ENCODE peak calls at places on chromosome X, in ten cellular contexts. One of them, this sample, is unnamed.

GRCh38 chrX:29155286-29155685 is 568.0 kb downstream of the IL1RAPL1 start:
- DNase-seq in left ventricle myocardium inferior: no peak
- DNase-seq in fibroblast of mammary gland: no peak
- DNase-seq in ELR: no peak
- DNase-seq in pancreas: no peak
- DNase-seq in CD8-positive, alpha-beta memory T cell: no peak
- DNase-seq in mammary epithelial cell: no peak
- DNase-seq in NCI-H2081: no peak
- DNase-seq in omental fat pad: no peak
- DNase-seq in HepG2: no peak
- DNase-seq in this sample: no peak

GRCh38 chrX:106706466-106706865 is 20.0 kb upstream of the RNF128 start:
- DNase-seq in left ventricle myocardium inferior: no peak
- DNase-seq in fibroblast of mammary gland: no peak
- DNase-seq in ELR: no peak
- DNase-seq in pancreas: no peak
- DNase-seq in CD8-positive, alpha-beta memory T cell: no peak
- DNase-seq in mammary epithelial cell: no peak
- DNase-seq in NCI-H2081: no peak
- DNase-seq in omental fat pad: no peak
- DNase-seq in HepG2: no peak
- DNase-seq in this sample: no peak

GRCh38 chrX:84188320-84188834 is 378 bp upstream of the RPS6KA6 start:
- DNase-seq in left ventricle myocardium inferior: peak
- DNase-seq in fibroblast of mammary gland: peak
- DNase-seq in ELR: peak
- DNase-seq in pancreas: peak
- DNase-seq in CD8-positive, alpha-beta memory T cell: no peak
- DNase-seq in mammary epithelial cell: peak
- DNase-seq in NCI-H2081: peak
- DNase-seq in omental fat pad: peak
- DNase-seq in HepG2: no peak
- DNase-seq in this sample: peak

GRCh38 chrX:114717921-114718320 is 134.0 kb downstream of the HTR2C start:
- DNase-seq in left ventricle myocardium inferior: no peak
- DNase-seq in fibroblast of mammary gland: no peak
- DNase-seq in ELR: no peak
- DNase-seq in pancreas: no peak
- DNase-seq in CD8-positive, alpha-beta memory T cell: no peak
- DNase-seq in mammary epithelial cell: no peak
- DNase-seq in NCI-H2081: no peak
- DNase-seq in omental fat pad: no peak
- DNase-seq in HepG2: no peak
- DNase-seq in this sample: no peak

GRCh38 chrX:27679281-27679680 is 89.1 kb downstream of the DCAF8L2 start:
- DNase-seq in left ventricle myocardium inferior: no peak
- DNase-seq in fibroblast of mammary gland: peak
- DNase-seq in ELR: no peak
- DNase-seq in pancreas: no peak
- DNase-seq in CD8-positive, alpha-beta memory T cell: no peak
- DNase-seq in mammary epithelial cell: peak
- DNase-seq in NCI-H2081: no peak
- DNase-seq in omental fat pad: no peak
- DNase-seq in HepG2: no peak
- DNase-seq in this sample: no peak

GRCh38 chrX:29496636-29497180 is 718.7 kb upstream of the MAGEB2 start:
- DNase-seq in left ventricle myocardium inferior: no peak
- DNase-seq in fibroblast of mammary gland: no peak
- DNase-seq in ELR: no peak
- DNase-seq in pancreas: no peak
- DNase-seq in CD8-positive, alpha-beta memory T cell: no peak
- DNase-seq in mammary epithelial cell: no peak
- DNase-seq in NCI-H2081: no peak
- DNase-seq in omental fat pad: no peak
- DNase-seq in HepG2: no peak
- DNase-seq in this sample: no peak

GRCh38 chrX:47097018-47097417 is 18.8 kb downstream of the RGN start:
- DNase-seq in left ventricle myocardium inferior: no peak
- DNase-seq in fibroblast of mammary gland: no peak
- DNase-seq in ELR: no peak
- DNase-seq in pancreas: no peak
- DNase-seq in CD8-positive, alpha-beta memory T cell: no peak
- DNase-seq in mammary epithelial cell: no peak
- DNase-seq in NCI-H2081: no peak
- DNase-seq in omental fat pad: no peak
- DNase-seq in HepG2: no peak
- DNase-seq in this sample: no peak

GRCh38 chrX:87063622-87064021 is 454.0 kb upstream of the KLHL4 start:
- DNase-seq in left ventricle myocardium inferior: no peak
- DNase-seq in fibroblast of mammary gland: no peak
- DNase-seq in ELR: no peak
- DNase-seq in pancreas: no peak
- DNase-seq in CD8-positive, alpha-beta memory T cell: no peak
- DNase-seq in mammary epithelial cell: no peak
- DNase-seq in NCI-H2081: no peak
- DNase-seq in omental fat pad: no peak
- DNase-seq in HepG2: no peak
- DNase-seq in this sample: no peak

GRCh38 chrX:40111868-40112267 is 14.1 kb upstream of the BCOR start:
- DNase-seq in left ventricle myocardium inferior: no peak
- DNase-seq in fibroblast of mammary gland: no peak
- DNase-seq in ELR: no peak
- DNase-seq in pancreas: no peak
- DNase-seq in CD8-positive, alpha-beta memory T cell: no peak
- DNase-seq in mammary epithelial cell: no peak
- DNase-seq in NCI-H2081: no peak
- DNase-seq in omental fat pad: no peak
- DNase-seq in HepG2: no peak
- DNase-seq in this sample: no peak

GRCh38 chrX:1535241-1536041 is 1.5 kb downstream of the P2RY8 start:
- DNase-seq in left ventricle myocardium inferior: no peak
- DNase-seq in fibroblast of mammary gland: no peak
- DNase-seq in ELR: no peak
- DNase-seq in pancreas: peak
- DNase-seq in CD8-positive, alpha-beta memory T cell: peak
- DNase-seq in mammary epithelial cell: no peak
- DNase-seq in NCI-H2081: no peak
- DNase-seq in omental fat pad: no peak
- DNase-seq in HepG2: no peak
- DNase-seq in this sample: no peak

GRCh38 chrX:17597836-17598434 is 139.4 kb upstream of the SCML1 start:
- DNase-seq in left ventricle myocardium inferior: peak
- DNase-seq in fibroblast of mammary gland: peak
- DNase-seq in ELR: no peak
- DNase-seq in pancreas: peak
- DNase-seq in CD8-positive, alpha-beta memory T cell: no peak
- DNase-seq in mammary epithelial cell: no peak
- DNase-seq in NCI-H2081: peak
- DNase-seq in omental fat pad: peak
- DNase-seq in HepG2: no peak
- DNase-seq in this sample: peak

GRCh38 chrX:150361070-150361776 is 1.9 kb upstream of the MAMLD1 start:
- DNase-seq in left ventricle myocardium inferior: no peak
- DNase-seq in fibroblast of mammary gland: no peak
- DNase-seq in ELR: peak
- DNase-seq in pancreas: no peak
- DNase-seq in CD8-positive, alpha-beta memory T cell: peak
- DNase-seq in mammary epithelial cell: peak
- DNase-seq in NCI-H2081: no peak
- DNase-seq in omental fat pad: no peak
- DNase-seq in HepG2: no peak
- DNase-seq in this sample: peak

GRCh38 chrX:50635811-50636365 is 165.3 kb upstream of the DGKK start:
- DNase-seq in left ventricle myocardium inferior: peak
- DNase-seq in fibroblast of mammary gland: no peak
- DNase-seq in ELR: no peak
- DNase-seq in pancreas: no peak
- DNase-seq in CD8-positive, alpha-beta memory T cell: no peak
- DNase-seq in mammary epithelial cell: no peak
- DNase-seq in NCI-H2081: no peak
- DNase-seq in omental fat pad: no peak
- DNase-seq in HepG2: no peak
- DNase-seq in this sample: no peak

GRCh38 chrX:69158166-69159040 is 6.8 kb downstream of the PJA1 start:
- DNase-seq in left ventricle myocardium inferior: peak
- DNase-seq in fibroblast of mammary gland: peak
- DNase-seq in ELR: peak
- DNase-seq in pancreas: peak
- DNase-seq in CD8-positive, alpha-beta memory T cell: no peak
- DNase-seq in mammary epithelial cell: peak
- DNase-seq in NCI-H2081: peak
- DNase-seq in omental fat pad: no peak
- DNase-seq in HepG2: peak
- DNase-seq in this sample: peak

GRCh38 chrX:150766351-150767044 is 73.3 kb downstream of the MTMR1 start:
- DNase-seq in left ventricle myocardium inferior: no peak
- DNase-seq in fibroblast of mammary gland: no peak
- DNase-seq in ELR: peak
- DNase-seq in pancreas: no peak
- DNase-seq in CD8-positive, alpha-beta memory T cell: no peak
- DNase-seq in mammary epithelial cell: no peak
- DNase-seq in NCI-H2081: no peak
- DNase-seq in omental fat pad: no peak
- DNase-seq in HepG2: no peak
- DNase-seq in this sample: no peak

GRCh38 chrX:8139713-8140112 is 31.4 kb downstream of the VCX2 start:
- DNase-seq in left ventricle myocardium inferior: no peak
- DNase-seq in fibroblast of mammary gland: peak
- DNase-seq in ELR: peak
- DNase-seq in pancreas: no peak
- DNase-seq in CD8-positive, alpha-beta memory T cell: no peak
- DNase-seq in mammary epithelial cell: peak
- DNase-seq in NCI-H2081: no peak
- DNase-seq in omental fat pad: no peak
- DNase-seq in HepG2: no peak
- DNase-seq in this sample: peak

GRCh38 chrX:72262077-72262476 is 15.0 kb downstream of the RPS4X start:
- DNase-seq in left ventricle myocardium inferior: no peak
- DNase-seq in fibroblast of mammary gland: no peak
- DNase-seq in ELR: no peak
- DNase-seq in pancreas: no peak
- DNase-seq in CD8-positive, alpha-beta memory T cell: no peak
- DNase-seq in mammary epithelial cell: no peak
- DNase-seq in NCI-H2081: peak
- DNase-seq in omental fat pad: no peak
- DNase-seq in HepG2: peak
- DNase-seq in this sample: no peak

GRCh38 chrX:154373340-154374306 is 811 bp downstream of the FLNA start:
- DNase-seq in left ventricle myocardium inferior: peak
- DNase-seq in fibroblast of mammary gland: peak
- DNase-seq in ELR: peak
- DNase-seq in pancreas: peak
- DNase-seq in CD8-positive, alpha-beta memory T cell: peak
- DNase-seq in mammary epithelial cell: peak
- DNase-seq in NCI-H2081: peak
- DNase-seq in omental fat pad: no peak
- DNase-seq in HepG2: peak
- DNase-seq in this sample: peak

GRCh38 chrX:119507206-119507605 is 39.0 kb downstream of the SLC25A5 start:
- DNase-seq in left ventricle myocardium inferior: no peak
- DNase-seq in fibroblast of mammary gland: no peak
- DNase-seq in ELR: no peak
- DNase-seq in pancreas: no peak
- DNase-seq in CD8-positive, alpha-beta memory T cell: no peak
- DNase-seq in mammary epithelial cell: no peak
- DNase-seq in NCI-H2081: no peak
- DNase-seq in omental fat pad: no peak
- DNase-seq in HepG2: no peak
- DNase-seq in this sample: no peak

GRCh38 chrX:39730671-39731389 is 366.9 kb downstream of the BCOR start:
- DNase-seq in left ventricle myocardium inferior: peak
- DNase-seq in fibroblast of mammary gland: peak
- DNase-seq in ELR: peak
- DNase-seq in pancreas: peak
- DNase-seq in CD8-positive, alpha-beta memory T cell: peak
- DNase-seq in mammary epithelial cell: peak
- DNase-seq in NCI-H2081: peak
- DNase-seq in omental fat pad: peak
- DNase-seq in HepG2: peak
- DNase-seq in this sample: peak

GRCh38 chrX:47311857-47312774 is 58.3 kb upstream of the ZNF157 start:
- DNase-seq in left ventricle myocardium inferior: no peak
- DNase-seq in fibroblast of mammary gland: peak
- DNase-seq in ELR: peak
- DNase-seq in pancreas: peak
- DNase-seq in CD8-positive, alpha-beta memory T cell: peak
- DNase-seq in mammary epithelial cell: peak
- DNase-seq in NCI-H2081: no peak
- DNase-seq in omental fat pad: no peak
- DNase-seq in HepG2: peak
- DNase-seq in this sample: no peak

GRCh38 chrX:47047989-47048388 is 30.3 kb upstream of the RGN start:
- DNase-seq in left ventricle myocardium inferior: no peak
- DNase-seq in fibroblast of mammary gland: peak
- DNase-seq in ELR: no peak
- DNase-seq in pancreas: no peak
- DNase-seq in CD8-positive, alpha-beta memory T cell: no peak
- DNase-seq in mammary epithelial cell: no peak
- DNase-seq in NCI-H2081: no peak
- DNase-seq in omental fat pad: no peak
- DNase-seq in HepG2: no peak
- DNase-seq in this sample: no peak

GRCh38 chrX:101764538-101764937 is 104.9 kb upstream of the ARMCX2 start:
- DNase-seq in left ventricle myocardium inferior: no peak
- DNase-seq in fibroblast of mammary gland: peak
- DNase-seq in ELR: peak
- DNase-seq in pancreas: no peak
- DNase-seq in CD8-positive, alpha-beta memory T cell: no peak
- DNase-seq in mammary epithelial cell: no peak
- DNase-seq in NCI-H2081: no peak
- DNase-seq in omental fat pad: no peak
- DNase-seq in HepG2: no peak
- DNase-seq in this sample: no peak

GRCh38 chrX:151700581-151700980 is 5.3 kb downstream of the PRRG3 start:
- DNase-seq in left ventricle myocardium inferior: no peak
- DNase-seq in fibroblast of mammary gland: no peak
- DNase-seq in ELR: no peak
- DNase-seq in pancreas: no peak
- DNase-seq in CD8-positive, alpha-beta memory T cell: no peak
- DNase-seq in mammary epithelial cell: no peak
- DNase-seq in NCI-H2081: no peak
- DNase-seq in omental fat pad: no peak
- DNase-seq in HepG2: no peak
- DNase-seq in this sample: peak

GRCh38 chrX:133676344-133677122 is 261.2 kb upstream of the GPC4 start:
- DNase-seq in left ventricle myocardium inferior: no peak
- DNase-seq in fibroblast of mammary gland: no peak
- DNase-seq in ELR: no peak
- DNase-seq in pancreas: peak
- DNase-seq in CD8-positive, alpha-beta memory T cell: no peak
- DNase-seq in mammary epithelial cell: no peak
- DNase-seq in NCI-H2081: peak
- DNase-seq in omental fat pad: no peak
- DNase-seq in HepG2: peak
- DNase-seq in this sample: peak

GRCh38 chrX:8404443-8404842 is 60.2 kb upstream of the VCX3B start:
- DNase-seq in left ventricle myocardium inferior: no peak
- DNase-seq in fibroblast of mammary gland: no peak
- DNase-seq in ELR: peak
- DNase-seq in pancreas: peak
- DNase-seq in CD8-positive, alpha-beta memory T cell: no peak
- DNase-seq in mammary epithelial cell: peak
- DNase-seq in NCI-H2081: peak
- DNase-seq in omental fat pad: no peak
- DNase-seq in HepG2: no peak
- DNase-seq in this sample: no peak

GRCh38 chrX:47172549-47172948 is 21.1 kb upstream of the UBA1 start:
- DNase-seq in left ventricle myocardium inferior: no peak
- DNase-seq in fibroblast of mammary gland: no peak
- DNase-seq in ELR: no peak
- DNase-seq in pancreas: no peak
- DNase-seq in CD8-positive, alpha-beta memory T cell: no peak
- DNase-seq in mammary epithelial cell: no peak
- DNase-seq in NCI-H2081: no peak
- DNase-seq in omental fat pad: no peak
- DNase-seq in HepG2: no peak
- DNase-seq in this sample: no peak

GRCh38 chrX:107629533-107629909 is 1.2 kb downstream of the PRPS1 start:
- DNase-seq in left ventricle myocardium inferior: no peak
- DNase-seq in fibroblast of mammary gland: peak
- DNase-seq in ELR: peak
- DNase-seq in pancreas: no peak
- DNase-seq in CD8-positive, alpha-beta memory T cell: no peak
- DNase-seq in mammary epithelial cell: peak
- DNase-seq in NCI-H2081: peak
- DNase-seq in omental fat pad: no peak
- DNase-seq in HepG2: peak
- DNase-seq in this sample: no peak

This sample was measured in upper lobe of left lung.